ENCODE peak calls at places on chromosomes 6 and 20, in six cellular contexts. J is glutamatergic neuron; N is A549; V is CD8-positive, alpha-beta T cell; A is AG04449; G is nephron progenitor cell. U is an unnamed sample.

GRCh38 chr20:53608456-53609413 is 15.1 kb upstream of the ZNF217 start:
- DNase-seq in G (no peak), A (no peak), V (no peak), N (no peak), J (no peak), U (no peak)

GRCh38 chr6:83417880-83418663 is 12.8 kb downstream of the ME1 start:
- DNase-seq in N (peak), J (no peak), V (no peak), A (peak), G (no peak), U (no peak)

GRCh38 chr6:121666809-121667208 is 231.4 kb downstream of the GJA1 start:
- DNase-seq in V (no peak), G (no peak), N (peak), A (no peak), J (no peak), U (no peak)

GRCh38 chr6:34524989-34525388 is 31.1 kb downstream of the SPDEF start:
- DNase-seq in N (no peak), J (no peak), A (no peak), G (no peak), V (no peak), U (no peak)

GRCh38 chr6:158158748-158159147 is 9.3 kb downstream of the SERAC1 start:
- DNase-seq in V (no peak), N (no peak), J (no peak), G (no peak), A (no peak), U (no peak)

GRCh38 chr20:21767739-21768223 is 62.3 kb downstream of the PAX1 start:
- DNase-seq in A (no peak), N (peak), G (peak), J (peak), V (no peak), U (peak)

GRCh38 chr6:4320860-4321259 is 185.5 kb upstream of the ECI2 start:
- DNase-seq in J (no peak), A (peak), G (no peak), V (no peak), N (peak), U (no peak)

GRCh38 chr6:158854214-158855101 is 35.3 kb upstream of the EZR start:
- DNase-seq in V (no peak), N (no peak), G (no peak), J (no peak), A (no peak), U (no peak)

GRCh38 chr20:37297066-37297736 is 7.7 kb downstream of the MANBAL start:
- DNase-seq in G (no peak), J (no peak), N (peak), A (peak), V (no peak), U (no peak)

GRCh38 chr6:36657942-36658544 is 20.5 kb upstream of the CDKN1A start:
- DNase-seq in N (no peak), G (no peak), J (no peak), A (no peak), V (no peak), U (no peak)

GRCh38 chr20:60453847-60454246 is 495.6 kb downstream of the CDH26 start:
- DNase-seq in V (no peak), N (no peak), G (peak), J (peak), A (no peak), U (no peak)

GRCh38 chr6:169038691-169039090 is 215.0 kb downstream of the THBS2 start:
- DNase-seq in N (no peak), V (no peak), J (no peak), A (no peak), G (no peak), U (no peak)

GRCh38 chr6:133340557-133340956 is 99.4 kb downstream of the EYA4 start:
- DNase-seq in A (no peak), N (peak), V (no peak), J (no peak), G (no peak), U (no peak)

GRCh38 chr6:158603261-158604047 is 41.1 kb downstream of the DYNLT1 start:
- DNase-seq in V (no peak), G (no peak), A (no peak), N (no peak), J (no peak), U (no peak)

GRCh38 chr6:28634758-28635546 is 109.3 kb downstream of the GPX5 start:
- DNase-seq in J (peak), A (no peak), V (no peak), N (peak), G (peak), U (peak)

GRCh38 chr6:126123226-126123625 is 136.9 kb downstream of the TRMT11 start:
- DNase-seq in G (no peak), A (no peak), V (no peak), N (no peak), J (no peak), U (no peak)

GRCh38 chr20:33657704-33658095 is 4.4 kb upstream of the C20orf144 start:
- DNase-seq in V (no peak), G (no peak), N (no peak), A (no peak), J (peak), U (no peak)

GRCh38 chr6:118896339-118897136 is 2.6 kb downstream of the ASF1A start:
- DNase-seq in G (no peak), V (no peak), J (no peak), A (no peak), N (peak), U (no peak)

GRCh38 chr6:84136364-84137050 is 90.9 kb downstream of the CEP162 start:
- DNase-seq in V (no peak), A (no peak), J (no peak), N (no peak), G (no peak), U (no peak)

GRCh38 chr6:155349129-155349528 is 34.8 kb upstream of the TFB1M start:
- DNase-seq in V (no peak), N (no peak), J (no peak), A (no peak), G (no peak), U (no peak)

GRCh38 chr6:50185006-50185405 is 135.3 kb upstream of the DEFB112 start:
- DNase-seq in V (no peak), A (no peak), J (no peak), N (peak), G (no peak), U (no peak)

GRCh38 chr6:141370438-141370837 is 762.3 kb upstream of the GJE1 start:
- DNase-seq in A (no peak), G (no peak), V (no peak), J (no peak), N (no peak), U (no peak)

GRCh38 chr20:38723069-38723981 is 961 bp upstream of the SLC32A1 start:
- DNase-seq in A (no peak), N (no peak), J (peak), G (peak), V (no peak), U (no peak)

GRCh38 chr6:45710304-45710821 is 305.3 kb downstream of the CLIC5 start:
- DNase-seq in G (no peak), N (peak), A (no peak), V (no peak), J (no peak), U (no peak)

GRCh38 chr20:22954661-22955060 is 80.5 kb upstream of the SSTR4 start:
- DNase-seq in A (no peak), V (no peak), J (no peak), G (no peak), N (no peak), U (no peak)

GRCh38 chr6:67629268-67629667 is 1005.8 kb upstream of the ADGRB3 start:
- DNase-seq in N (no peak), V (no peak), A (peak), J (no peak), G (no peak), U (no peak)

GRCh38 chr6:24882295-24882694 is 53.5 kb downstream of the RIPOR2 start:
- DNase-seq in N (no peak), V (no peak), J (no peak), G (no peak), A (no peak), U (no peak)

GRCh38 chr6:144811140-144811539 is 526.0 kb downstream of the UTRN start:
- DNase-seq in J (no peak), G (no peak), V (no peak), A (no peak), N (no peak), U (no peak)

GRCh38 chr6:167163476-167164011 is 5.8 kb upstream of the GPR31 start:
- DNase-seq in A (no peak), G (no peak), J (no peak), V (no peak), N (no peak), U (no peak)

GRCh38 chr6:150710236-150710635 is 110.6 kb downstream of the PLEKHG1 start:
- DNase-seq in N (no peak), J (no peak), A (no peak), G (no peak), V (no peak), U (no peak)

GRCh38 chr6:32459781-32460424 is 20.2 kb downstream of the HLA-DRA start:
- DNase-seq in A (no peak), J (no peak), V (no peak), G (no peak), N (no peak), U (no peak)

GRCh38 chr20:41232971-41233926 is 84.3 kb downstream of the ZHX3 start:
- DNase-seq in N (peak), A (peak), V (no peak), G (no peak), J (no peak), U (no peak)

GRCh38 chr6:138663892-138664291 is 109.7 kb upstream of the CCDC28A start:
- DNase-seq in V (no peak), G (no peak), A (no peak), N (no peak), J (no peak), U (no peak)

GRCh38 chr6:136158398-136158797 is 91.7 kb downstream of the MTFR2 start:
- DNase-seq in G (no peak), A (no peak), N (no peak), J (no peak), V (no peak), U (no peak)

GRCh38 chr6:110566346-110567125 is 90.1 kb upstream of the SLC22A16 start:
- DNase-seq in V (no peak), A (no peak), G (peak), J (no peak), N (no peak), U (no peak)

DNA sequence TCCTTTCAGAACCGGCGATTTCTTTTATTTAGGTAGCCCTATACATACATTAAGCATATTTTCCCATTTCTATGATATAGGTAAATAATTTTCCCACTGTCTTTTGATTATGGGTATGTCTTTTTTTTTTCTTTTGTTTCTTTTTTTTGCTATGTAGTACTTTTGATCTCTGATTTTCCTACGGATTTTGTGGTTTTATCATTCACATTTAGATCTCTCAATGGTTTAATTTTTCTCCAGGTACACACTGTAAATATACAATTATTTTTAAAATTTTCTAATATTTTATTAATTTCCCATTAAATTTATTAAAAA is 436 bp upstream of the ZNF337 start:
- DNase-seq in G (no peak), J (no peak), A (no peak), N (no peak), V (no peak), U (no peak)
- TF ChIP-seq CTCF in G (no peak), J (no peak), A (no peak), N (no peak), V (no peak), U (no peak)

GRCh38 chr6:170083236-170084051 is 207.4 kb downstream of the DLL1 start:
- DNase-seq in G (no peak), A (no peak), V (no peak), N (no peak), J (no peak), U (no peak)
- TF ChIP-seq CTCF in G (no peak), A (no peak), V (no peak), N (no peak), J (no peak), U (no peak)

GRCh38 chr20:62413896-62414481 is 6.9 kb upstream of the CABLES2 start:
- DNase-seq in J (no peak), G (no peak), A (no peak), N (peak), V (no peak), U (no peak)
- TF ChIP-seq CTCF in J (no peak), G (no peak), A (no peak), N (peak), V (no peak), U (peak)

GRCh38 chr6:74347161-74347560 is 651.2 kb downstream of the CD109 start:
- DNase-seq in J (no peak), A (no peak), V (no peak), N (no peak), G (no peak), U (no peak)

DNA sequence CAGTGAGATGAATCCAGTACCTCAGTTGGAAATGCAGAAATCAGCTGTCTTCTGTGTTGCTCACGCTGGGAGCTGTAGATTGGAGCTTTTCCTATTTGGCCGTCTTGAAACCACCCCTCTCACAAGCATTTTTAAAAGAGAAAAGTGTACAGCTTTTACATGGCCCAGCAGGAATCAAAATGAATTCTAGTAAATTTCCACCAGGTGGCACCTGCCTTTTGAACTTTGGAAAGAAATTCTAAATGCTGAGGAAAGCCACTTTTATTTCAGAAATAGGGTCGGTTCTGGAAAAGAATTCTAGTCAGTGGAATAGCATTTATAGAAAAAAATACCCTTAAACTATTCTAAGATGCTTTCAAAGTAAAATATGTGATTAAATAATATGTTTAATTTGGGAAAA is 647.8 kb downstream of the CD109 start:
- DNase-seq in V (no peak), A (no peak), G (no peak), N (peak), J (no peak), U (no peak)
- TF ChIP-seq CTCF in V (no peak), A (peak), G (no peak), N (peak), J (peak), U (peak)

DNA sequence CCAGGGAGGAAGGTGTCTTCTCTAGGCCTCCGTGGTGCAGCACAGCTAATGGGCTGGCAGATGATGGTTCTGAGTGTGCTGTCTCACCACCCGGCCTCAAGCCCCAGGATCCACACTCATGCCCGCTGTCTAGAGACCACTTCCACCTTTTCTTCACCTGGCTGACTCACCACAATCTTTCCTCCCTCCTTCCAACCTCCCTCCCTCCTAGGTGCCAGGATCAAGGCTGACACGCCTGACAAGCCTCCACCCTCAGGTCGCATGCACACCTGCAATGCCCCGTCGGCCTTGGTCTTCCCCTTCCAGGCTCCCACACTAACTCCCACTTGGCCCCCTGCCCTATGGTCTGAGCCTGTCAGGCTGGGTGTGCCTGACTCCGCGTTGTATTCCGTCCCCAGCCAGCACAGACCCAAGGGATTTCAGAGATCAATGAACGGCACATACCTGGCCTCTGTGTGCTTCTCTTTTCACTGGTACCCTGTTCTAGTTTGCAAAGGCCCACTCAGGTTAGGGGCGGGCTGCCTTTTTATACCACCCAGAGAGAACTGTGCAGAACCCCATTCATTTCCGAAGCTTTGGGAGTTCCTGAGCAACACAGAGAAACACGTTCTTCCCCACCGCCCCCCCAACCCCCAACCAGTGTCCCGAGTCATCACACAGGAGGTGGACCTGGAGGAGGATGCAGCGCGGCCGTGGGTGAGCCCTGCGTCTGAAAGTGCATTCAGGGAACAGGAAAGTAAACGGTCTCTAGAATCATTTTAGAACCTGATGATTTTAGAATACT is 39.3 kb downstream of the PMEPA1 start:
- DNase-seq in J (no peak), V (no peak), A (no peak), N (no peak), G (no peak), U (no peak)
- TF ChIP-seq CTCF in J (no peak), V (no peak), A (no peak), N (no peak), G (no peak), U (no peak)

DNA sequence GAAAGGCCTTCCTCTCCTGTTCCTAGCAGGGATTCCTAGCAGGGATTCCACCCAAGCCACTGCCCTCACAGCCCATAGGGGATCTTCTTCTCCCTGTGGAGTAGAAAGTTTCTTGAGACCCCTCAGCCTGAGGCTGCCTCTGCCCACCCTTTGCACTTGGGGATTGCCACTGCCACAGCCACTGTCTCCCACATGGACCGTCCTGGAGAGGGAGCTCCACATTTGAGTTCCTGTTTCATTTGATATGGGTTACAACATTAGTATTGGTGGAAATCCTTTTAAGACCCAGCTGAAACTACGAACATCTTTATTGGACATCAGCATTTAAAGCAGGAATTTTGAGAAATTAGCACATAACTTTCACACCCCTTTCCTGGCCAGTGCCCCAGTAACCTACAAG is 25.6 kb downstream of the HLA-G start:
- DNase-seq in G (no peak), A (no peak), V (no peak), N (no peak), J (no peak), U (no peak)
- TF ChIP-seq CTCF in G (no peak), A (no peak), V (no peak), N (no peak), J (no peak), U (no peak)

DNA sequence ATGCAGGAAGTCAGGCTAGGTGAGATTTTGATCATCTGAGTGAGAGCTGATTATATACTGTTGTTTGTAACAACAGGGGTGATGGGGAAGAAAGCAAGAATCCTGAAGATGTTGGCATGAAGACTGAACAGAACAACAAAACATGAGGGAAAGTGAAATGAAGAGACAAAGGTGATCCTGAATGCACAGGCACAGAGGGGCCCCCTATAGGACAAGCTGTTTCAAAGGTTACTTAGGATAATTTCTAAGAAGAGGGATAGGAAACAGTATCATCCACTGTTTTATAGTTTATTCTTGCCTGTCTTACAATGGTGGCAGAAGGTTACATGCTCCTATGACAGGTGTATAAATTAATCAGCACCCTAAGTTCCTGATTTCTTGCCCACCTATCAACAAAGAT is 192.2 kb downstream of the EDN1 start:
- DNase-seq in A (no peak), N (peak), G (no peak), J (no peak), V (no peak), U (no peak)
- TF ChIP-seq CTCF in A (no peak), N (peak), G (no peak), J (peak), V (no peak), U (peak)

GRCh38 chr6:143510991-143511891 is at the start of gene FUCA2:
- DNase-seq in N (peak), A (peak), V (peak), G (peak), J (peak), U (peak)
- TF ChIP-seq CTCF in N (no peak), A (no peak), V (no peak), G (no peak), J (no peak), U (no peak)